ENCODE peak calls at places on chromosomes 12 and 14, in six cellular contexts. I, K, Y, Q, Z and N are unnamed samples.
A peak's percentile ranks its signal among the peaks of the same experiment; 100 is the strongest.

GRCh38 chr12:54935235-54935951 is 49.2 kb downstream of the TESPA1 start:
- DNase-seq in I (no peak), K (no peak), Y (no peak), Q (no peak), Z (no peak), N (no peak)

GRCh38 chr14:32985881-32986280 is 47.2 kb downstream of the NPAS3 start:
- DNase-seq in I (no peak), K (no peak), Y (no peak), Q (no peak), Z (no peak), N (no peak)

GRCh38 chr14:95496690-95497241 is 19.7 kb downstream of the SYNE3 start:
- DNase-seq in I (no peak), K (no peak), Y (no peak), Q (no peak), Z (peak; percentile 31), N (no peak)

GRCh38 chr14:54257424-54257823 is 139.4 kb upstream of the CDKN3 start:
- DNase-seq in I (no peak), K (no peak), Y (no peak), Q (peak; percentile 49), Z (no peak), N (no peak)

GRCh38 chr14:77151245-77151644 is 9.7 kb upstream of the ZDHHC22 start:
- DNase-seq in I (peak; percentile 64), K (no peak), Y (no peak), Q (peak; percentile 43), Z (no peak), N (no peak)

GRCh38 chr12:21456291-21456780 is 18.9 kb downstream of the PYROXD1 start:
- DNase-seq in I (no peak), K (no peak), Y (no peak), Q (no peak), Z (no peak), N (no peak)

GRCh38 chr12:52493172-52493571 is at the start of gene KRT6A:
- DNase-seq in I (no peak), K (no peak), Y (no peak), Q (no peak), Z (no peak), N (no peak)

GRCh38 chr14:77120771-77121743 is 20.5 kb downstream of the ZDHHC22 start:
- DNase-seq in I (no peak), K (no peak), Y (no peak), Q (no peak), Z (no peak), N (no peak)

GRCh38 chr12:77996670-77997069 is 166.0 kb downstream of the NAV3 start:
- DNase-seq in I (no peak), K (no peak), Y (no peak), Q (no peak), Z (no peak), N (no peak)
- TF ChIP-seq CTCF in I (no peak), K (no peak), Y (no peak), Q (no peak), Z (no peak), N (peak; percentile 22)

GRCh38 chr14:58283730-58284129 is 14.6 kb upstream of the ARID4A start:
- DNase-seq in I (no peak), K (no peak), Y (no peak), Q (no peak), Z (no peak), N (no peak)
- TF ChIP-seq CTCF in I (no peak), K (no peak), Y (no peak), Q (no peak), Z (no peak), N (no peak)

DNA sequence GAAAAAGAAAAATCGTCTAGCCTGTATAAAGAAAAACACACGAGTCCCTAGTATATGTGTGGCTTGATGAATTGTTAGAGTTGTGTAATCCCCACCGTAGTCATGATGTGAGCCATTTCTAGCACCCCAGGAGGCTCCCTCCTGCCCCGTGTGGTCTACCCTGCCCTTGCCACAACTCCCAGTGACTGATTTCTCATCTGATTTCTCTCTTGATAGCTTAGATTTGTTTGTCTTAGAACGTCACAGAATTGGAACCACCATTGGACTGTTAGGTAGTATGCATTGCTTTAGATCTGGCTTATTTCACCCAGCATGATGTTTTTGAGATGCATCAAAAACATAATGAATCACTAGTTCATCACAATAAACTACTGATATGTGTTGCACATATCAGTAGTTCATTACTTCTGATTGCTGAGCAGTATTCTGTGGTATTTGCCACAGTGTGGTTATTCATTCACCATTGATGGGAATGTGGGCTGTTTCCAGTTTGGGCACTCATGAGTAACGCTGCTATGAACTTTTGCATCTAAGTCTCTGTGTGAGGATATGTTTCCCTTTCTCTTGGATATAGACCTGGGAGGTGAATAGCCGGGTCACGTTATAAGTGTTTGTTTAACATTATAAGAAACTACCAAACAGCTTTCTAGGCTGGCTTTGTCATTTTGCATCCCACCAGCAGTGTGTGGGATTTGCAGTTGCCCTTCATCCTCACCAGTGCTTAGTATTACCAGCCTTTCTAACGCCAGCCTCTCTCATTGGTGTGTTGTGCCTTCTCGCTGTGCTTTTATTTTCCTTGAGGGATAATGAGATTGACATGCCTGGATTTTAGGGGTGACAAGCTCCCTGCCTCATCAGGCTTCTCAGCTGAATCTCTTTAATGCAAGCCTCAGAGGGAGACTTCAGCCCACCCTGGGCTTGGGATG is 31.9 kb upstream of the NCOR2 start:
- DNase-seq in I (no peak), K (no peak), Y (no peak), Q (no peak), Z (no peak), N (no peak)
- TF ChIP-seq CTCF in I (no peak), K (no peak), Y (no peak), Q (peak; percentile 26), Z (no peak), N (no peak)

GRCh38 chr12:80602455-80602854 is 105.0 kb upstream of the MYF6 start:
- DNase-seq in I (no peak), K (no peak), Y (no peak), Q (no peak), Z (no peak), N (no peak)

DNA sequence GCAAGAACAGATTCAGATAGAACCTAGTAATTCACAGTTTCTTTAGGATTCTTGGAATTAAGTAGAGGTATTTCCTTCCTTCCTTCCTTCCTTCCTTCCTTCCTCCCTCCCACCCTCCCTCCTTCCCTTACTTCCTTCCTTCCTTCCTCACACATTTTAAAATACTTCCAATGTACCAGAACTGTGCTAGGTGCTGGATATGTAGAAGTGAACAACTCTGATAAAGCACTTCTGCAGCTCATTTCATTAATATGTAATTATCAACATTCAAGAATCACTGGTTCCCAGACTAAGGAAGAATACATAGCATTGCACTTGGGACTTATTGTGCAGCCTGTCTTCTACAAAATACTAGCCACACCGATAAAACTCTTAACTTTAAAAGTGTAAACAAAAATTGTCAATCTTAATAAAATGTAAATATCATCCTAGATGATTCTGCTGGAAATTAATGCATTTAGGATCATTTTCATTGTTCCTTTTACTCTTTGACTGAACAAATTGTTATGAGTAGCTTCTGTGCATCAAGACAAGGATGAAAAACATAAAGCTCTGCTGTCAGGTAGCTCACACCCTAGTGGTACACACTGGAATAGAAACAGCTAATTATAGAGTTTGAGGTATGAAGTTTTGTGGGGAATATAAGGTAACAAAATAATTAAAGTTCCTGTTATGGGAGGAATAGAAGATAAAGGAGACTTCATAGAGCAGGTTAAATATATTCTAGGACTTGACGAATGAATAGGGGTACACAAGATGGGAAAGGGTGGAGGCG is 99.9 kb upstream of the MYF6 start:
- DNase-seq in I (no peak), K (no peak), Y (no peak), Q (no peak), Z (no peak), N (no peak)
- TF ChIP-seq CTCF in I (peak; percentile 17), K (peak; percentile 44), Y (no peak), Q (peak; percentile 13), Z (no peak), N (peak; percentile 17)

GRCh38 chr12:13251496-13251895 is 55.0 kb downstream of the EMP1 start:
- DNase-seq in I (no peak), K (no peak), Y (no peak), Q (no peak), Z (no peak), N (no peak)
- TF ChIP-seq CTCF in I (no peak), K (no peak), Y (no peak), Q (no peak), Z (no peak), N (no peak)

GRCh38 chr12:40154381-40154780 is 48.5 kb upstream of the SLC2A13 start:
- DNase-seq in I (no peak), K (no peak), Y (no peak), Q (no peak), Z (no peak), N (no peak)

GRCh38 chr12:40157307-40157706 is 51.4 kb upstream of the SLC2A13 start:
- DNase-seq in I (no peak), K (no peak), Y (no peak), Q (no peak), Z (no peak), N (no peak)

GRCh38 chr12:40149673-40150260 is 43.9 kb upstream of the SLC2A13 start:
- DNase-seq in I (no peak), K (no peak), Y (no peak), Q (no peak), Z (no peak), N (no peak)

GRCh38 chr12:40156031-40156764 is 50.3 kb upstream of the SLC2A13 start:
- DNase-seq in I (no peak), K (no peak), Y (no peak), Q (no peak), Z (no peak), N (no peak)

DNA sequence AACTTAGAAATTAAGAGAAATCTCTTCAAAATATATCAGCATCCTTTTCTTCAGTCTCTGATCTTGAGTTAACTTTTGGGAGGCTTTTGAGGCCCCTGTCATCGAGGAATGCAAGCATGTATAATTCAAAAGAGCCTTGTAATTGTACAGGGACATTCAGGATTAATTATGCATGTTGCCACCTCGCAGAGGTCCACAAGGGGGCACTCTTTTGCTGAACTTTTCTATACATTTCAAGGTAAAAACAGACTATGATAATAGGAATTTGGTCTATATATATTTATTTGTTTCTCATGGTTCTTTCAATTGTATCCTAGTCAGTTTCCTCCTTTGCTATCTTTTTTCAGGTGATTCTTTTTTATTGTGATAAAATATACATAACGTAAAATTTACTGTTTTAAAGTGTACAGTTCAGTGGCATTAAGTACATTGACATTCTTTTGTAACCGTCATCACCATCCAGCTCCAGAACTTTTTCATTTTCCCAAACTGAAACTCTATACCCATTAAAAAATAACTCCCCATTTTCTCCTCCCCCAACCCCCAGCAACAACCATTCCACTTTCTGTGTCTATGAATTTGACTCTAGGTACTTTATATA is 47.0 kb upstream of the SLC2A13 start:
- DNase-seq in I (peak; percentile 51), K (peak; percentile 14), Y (peak; percentile 62), Q (peak; percentile 52), Z (peak; percentile 54), N (no peak)
- TF ChIP-seq CTCF in I (peak; percentile 82), K (peak; percentile 93), Y (peak; percentile 56), Q (peak; percentile 79), Z (peak; percentile 69), N (peak; percentile 81)

GRCh38 chr12:120316798-120317257 is 10.8 kb downstream of the PLA2G1B start:
- DNase-seq in I (no peak), K (no peak), Y (no peak), Q (no peak), Z (no peak), N (no peak)

GRCh38 chr12:120317258-120318105 is 10.1 kb downstream of the PLA2G1B start:
- DNase-seq in I (peak; percentile 100), K (peak; percentile 99), Y (peak; percentile 99), Q (peak; percentile 100), Z (peak; percentile 100), N (peak; percentile 99)

GRCh38 chr12:120314220-120314619 is 12.1 kb downstream of the SIRT4 start:
- DNase-seq in I (peak; percentile 47), K (no peak), Y (no peak), Q (no peak), Z (no peak), N (no peak)
- TF ChIP-seq CTCF in I (peak; percentile 39), K (peak; percentile 25), Y (no peak), Q (peak; percentile 31), Z (no peak), N (peak; percentile 33)

GRCh38 chr12:25009511-25010092 is 60.7 kb upstream of the BCAT1 start:
- DNase-seq in I (no peak), K (no peak), Y (no peak), Q (no peak), Z (no peak), N (no peak)
- TF ChIP-seq CTCF in I (no peak), K (no peak), Y (no peak), Q (no peak), Z (no peak), N (no peak)